ENCODE peak calls at places on chromosomes 1 and 21, in six cellular contexts. B, Z, G, J, N and X are unnamed samples.

GRCh38 chr1:1157426-1157913 is 16.2 kb upstream of the TTLL10 start:
- DNase-seq in B (peak; percentile 28), Z (peak; percentile 70), G (no peak), J (peak; percentile 75), N (peak; percentile 91), X (peak; percentile 52)

GRCh38 chr1:92747735-92748134 is 37.2 kb downstream of the EVI5 start:
- DNase-seq in B (no peak), Z (no peak), G (no peak), J (no peak), N (peak; percentile 41), X (no peak)

GRCh38 chr1:210653771-210654170 is 325.1 kb downstream of the HHAT start:
- DNase-seq in B (no peak), Z (no peak), G (no peak), J (no peak), N (peak; percentile 41), X (no peak)

GRCh38 chr1:169521226-169521625 is 35.5 kb upstream of the SLC19A2 start:
- DNase-seq in B (no peak), Z (no peak), G (no peak), J (no peak), N (no peak), X (no peak)

GRCh38 chr1:235908742-235909520 is 42.2 kb upstream of the LYST start:
- DNase-seq in B (no peak), Z (peak; percentile 53), G (peak; percentile 79), J (peak; percentile 67), N (peak; percentile 89), X (no peak)

GRCh38 chr1:92961131-92961895 is at the start of gene DIPK1A:
- DNase-seq in B (no peak), Z (peak; percentile 46), G (peak; percentile 78), J (peak; percentile 51), N (peak; percentile 63), X (peak; percentile 70)

GRCh38 chr1:21852282-21853129 is 40.4 kb downstream of the LDLRAD2 start:
- DNase-seq in B (no peak), Z (no peak), G (no peak), J (no peak), N (no peak), X (no peak)

GRCh38 chr1:212512731-212513559 is 80.2 kb downstream of the NENF start:
- DNase-seq in B (no peak), Z (peak; percentile 7), G (peak; percentile 67), J (peak; percentile 40), N (peak; percentile 59), X (no peak)

GRCh38 chr1:88191917-88192316 is 492.2 kb upstream of the PKN2 start:
- DNase-seq in B (no peak), Z (no peak), G (no peak), J (no peak), N (no peak), X (no peak)

GRCh38 chr1:208476825-208477170 is 232.6 kb upstream of the PLXNA2 start:
- DNase-seq in B (no peak), Z (no peak), G (no peak), J (no peak), N (no peak), X (no peak)

GRCh38 chr21:32894321-32894720 is 122.8 kb upstream of the PAXBP1 start:
- DNase-seq in B (no peak), Z (no peak), G (no peak), J (no peak), N (no peak), X (no peak)

GRCh38 chr1:96967311-96967710 is 245.7 kb downstream of the PTBP2 start:
- DNase-seq in B (no peak), Z (no peak), G (no peak), J (no peak), N (peak; percentile 35), X (no peak)

GRCh38 chr1:107963601-107964396 is 1.2 kb downstream of the VAV3 start:
- DNase-seq in B (no peak), Z (no peak), G (no peak), J (no peak), N (no peak), X (peak; percentile 13)

GRCh38 chr1:101592861-101593260 is 356.0 kb downstream of the S1PR1 start:
- DNase-seq in B (peak; percentile 20), Z (no peak), G (peak; percentile 47), J (no peak), N (no peak), X (no peak)

GRCh38 chr1:244445320-244446181 is 6.2 kb downstream of the ADSS2 start:
- DNase-seq in B (no peak), Z (no peak), G (no peak), J (no peak), N (no peak), X (no peak)

GRCh38 chr21:39054066-39054465 is 129.2 kb downstream of the PSMG1 start:
- DNase-seq in B (no peak), Z (no peak), G (no peak), J (no peak), N (no peak), X (no peak)

GRCh38 chr21:41985662-41986416 is 24.3 kb downstream of the ZBTB21 start:
- DNase-seq in B (no peak), Z (no peak), G (no peak), J (no peak), N (no peak), X (no peak)

GRCh38 chr1:30763654-30764248 is 6.2 kb upstream of the LAPTM5 start:
- DNase-seq in B (no peak), Z (no peak), G (no peak), J (no peak), N (peak; percentile 85), X (no peak)

GRCh38 chr21:25636727-25637126 is 2.3 kb upstream of the JAM2 start:
- DNase-seq in B (no peak), Z (no peak), G (no peak), J (no peak), N (peak; percentile 45), X (no peak)